ENCODE peak calls at places on chromosome 3, in six cellular contexts. One of them, this sample, is unnamed.

GRCh38 chr3:13111173-13111873 is 38.1 kb upstream of the IQSEC1 start:
- DNase-seq in fibroblast of mammary gland: no peak
- DNase-seq in astrocyte of the cerebellum: no peak
- DNase-seq in heart left ventricle: no peak
- DNase-seq in fibroblast of lung: no peak
- DNase-seq in right atrium auricular region: no peak
- DNase-seq in this sample: no peak

GRCh38 chr3:38007754-38008090 is 17.1 kb downstream of the VILL start:
- DNase-seq in fibroblast of mammary gland: no peak
- DNase-seq in astrocyte of the cerebellum: no peak
- DNase-seq in heart left ventricle: no peak
- DNase-seq in fibroblast of lung: no peak
- DNase-seq in right atrium auricular region: no peak
- DNase-seq in this sample: no peak

GRCh38 chr3:118097226-118097625 is 937.4 kb downstream of the IGSF11 start:
- DNase-seq in fibroblast of mammary gland: no peak
- DNase-seq in astrocyte of the cerebellum: no peak
- DNase-seq in heart left ventricle: no peak
- DNase-seq in fibroblast of lung: no peak
- DNase-seq in right atrium auricular region: no peak
- DNase-seq in this sample: no peak

GRCh38 chr3:150248865-150249360 is 159.2 kb upstream of the TSC22D2 start:
- DNase-seq in fibroblast of mammary gland: no peak
- DNase-seq in astrocyte of the cerebellum: no peak
- DNase-seq in heart left ventricle: no peak
- DNase-seq in fibroblast of lung: no peak
- DNase-seq in right atrium auricular region: no peak
- DNase-seq in this sample: no peak

GRCh38 chr3:168096210-168096795 is 579 bp upstream of the GOLIM4 start:
- DNase-seq in fibroblast of mammary gland: peak; percentile 91
- DNase-seq in astrocyte of the cerebellum: peak; percentile 84
- DNase-seq in heart left ventricle: no peak
- DNase-seq in fibroblast of lung: peak; percentile 94
- DNase-seq in right atrium auricular region: peak; percentile 79
- DNase-seq in this sample: peak; percentile 95

GRCh38 chr3:126406389-126407296 is 11.9 kb downstream of the CFAP100 start:
- DNase-seq in fibroblast of mammary gland: no peak
- DNase-seq in astrocyte of the cerebellum: no peak
- DNase-seq in heart left ventricle: no peak
- DNase-seq in fibroblast of lung: no peak
- DNase-seq in right atrium auricular region: peak; percentile 32
- DNase-seq in this sample: no peak

GRCh38 chr3:111831840-111832239 is 27.2 kb upstream of the PHLDB2 start:
- DNase-seq in fibroblast of mammary gland: no peak
- DNase-seq in astrocyte of the cerebellum: peak; percentile 88
- DNase-seq in heart left ventricle: no peak
- DNase-seq in fibroblast of lung: no peak
- DNase-seq in right atrium auricular region: no peak
- DNase-seq in this sample: no peak

GRCh38 chr3:28301607-28302158 is 46.8 kb upstream of the ZCWPW2 start:
- DNase-seq in fibroblast of mammary gland: no peak
- DNase-seq in astrocyte of the cerebellum: no peak
- DNase-seq in heart left ventricle: no peak
- DNase-seq in fibroblast of lung: no peak
- DNase-seq in right atrium auricular region: no peak
- DNase-seq in this sample: peak; percentile 52

GRCh38 chr3:116001063-116001765 is 377.9 kb downstream of the GAP43 start:
- DNase-seq in fibroblast of mammary gland: peak; percentile 54
- DNase-seq in astrocyte of the cerebellum: peak; percentile 22
- DNase-seq in heart left ventricle: no peak
- DNase-seq in fibroblast of lung: peak; percentile 17
- DNase-seq in right atrium auricular region: no peak
- DNase-seq in this sample: no peak

GRCh38 chr3:35448681-35449080 is 190.6 kb upstream of the ARPP21 start:
- DNase-seq in fibroblast of mammary gland: no peak
- DNase-seq in astrocyte of the cerebellum: no peak
- DNase-seq in heart left ventricle: no peak
- DNase-seq in fibroblast of lung: no peak
- DNase-seq in right atrium auricular region: no peak
- DNase-seq in this sample: no peak

GRCh38 chr3:18853269-18853668 is 295.0 kb upstream of the KCNH8 start:
- DNase-seq in fibroblast of mammary gland: no peak
- DNase-seq in astrocyte of the cerebellum: no peak
- DNase-seq in heart left ventricle: no peak
- DNase-seq in fibroblast of lung: no peak
- DNase-seq in right atrium auricular region: no peak
- DNase-seq in this sample: no peak

GRCh38 chr3:77530870-77531269 is 491.0 kb downstream of the ROBO2 start:
- DNase-seq in fibroblast of mammary gland: peak; percentile 28
- DNase-seq in astrocyte of the cerebellum: no peak
- DNase-seq in heart left ventricle: no peak
- DNase-seq in fibroblast of lung: peak; percentile 56
- DNase-seq in right atrium auricular region: no peak
- DNase-seq in this sample: no peak

GRCh38 chr3:149767720-149768119 is 15.4 kb upstream of the COMMD2 start:
- DNase-seq in fibroblast of mammary gland: no peak
- DNase-seq in astrocyte of the cerebellum: no peak
- DNase-seq in heart left ventricle: no peak
- DNase-seq in fibroblast of lung: no peak
- DNase-seq in right atrium auricular region: no peak
- DNase-seq in this sample: no peak

GRCh38 chr3:125231895-125232294 is 19.3 kb upstream of the SLC12A8 start:
- DNase-seq in fibroblast of mammary gland: peak; percentile 70
- DNase-seq in astrocyte of the cerebellum: peak; percentile 24
- DNase-seq in heart left ventricle: no peak
- DNase-seq in fibroblast of lung: peak; percentile 74
- DNase-seq in right atrium auricular region: no peak
- DNase-seq in this sample: peak; percentile 85

GRCh38 chr3:42600958-42601675 is 631 bp downstream of the NKTR start:
- DNase-seq in fibroblast of mammary gland: peak; percentile 66
- DNase-seq in astrocyte of the cerebellum: peak; percentile 20
- DNase-seq in heart left ventricle: peak; percentile 81
- DNase-seq in fibroblast of lung: peak; percentile 61
- DNase-seq in right atrium auricular region: peak; percentile 71
- DNase-seq in this sample: peak; percentile 74

GRCh38 chr3:170765419-170766078 is 104.4 kb downstream of the RPL22L1 start:
- DNase-seq in fibroblast of mammary gland: peak; percentile 45
- DNase-seq in astrocyte of the cerebellum: no peak
- DNase-seq in heart left ventricle: no peak
- DNase-seq in fibroblast of lung: no peak
- DNase-seq in right atrium auricular region: no peak
- DNase-seq in this sample: no peak

GRCh38 chr3:113730550-113730949 is 15.5 kb downstream of the NAA50 start:
- DNase-seq in fibroblast of mammary gland: no peak
- DNase-seq in astrocyte of the cerebellum: no peak
- DNase-seq in heart left ventricle: no peak
- DNase-seq in fibroblast of lung: no peak
- DNase-seq in right atrium auricular region: no peak
- DNase-seq in this sample: no peak

GRCh38 chr3:176075046-176075445 is 1122.2 kb downstream of the TBL1XR1 start:
- DNase-seq in fibroblast of mammary gland: no peak
- DNase-seq in astrocyte of the cerebellum: no peak
- DNase-seq in heart left ventricle: no peak
- DNase-seq in fibroblast of lung: no peak
- DNase-seq in right atrium auricular region: no peak
- DNase-seq in this sample: no peak

GRCh38 chr3:110454066-110454465 is 617.5 kb upstream of the NECTIN3 start:
- DNase-seq in fibroblast of mammary gland: no peak
- DNase-seq in astrocyte of the cerebellum: no peak
- DNase-seq in heart left ventricle: no peak
- DNase-seq in fibroblast of lung: peak; percentile 53
- DNase-seq in right atrium auricular region: no peak
- DNase-seq in this sample: peak; percentile 43

GRCh38 chr3:188267790-188268333 is 113.9 kb downstream of the LPP start:
- DNase-seq in fibroblast of mammary gland: no peak
- DNase-seq in astrocyte of the cerebellum: no peak
- DNase-seq in heart left ventricle: no peak
- DNase-seq in fibroblast of lung: no peak
- DNase-seq in right atrium auricular region: no peak
- DNase-seq in this sample: no peak

GRCh38 chr3:189563841-189564563 is 67.2 kb upstream of the TP63 start:
- DNase-seq in fibroblast of mammary gland: peak; percentile 91
- DNase-seq in astrocyte of the cerebellum: peak; percentile 88
- DNase-seq in heart left ventricle: no peak
- DNase-seq in fibroblast of lung: peak; percentile 51
- DNase-seq in right atrium auricular region: no peak
- DNase-seq in this sample: peak; percentile 74
- TF ChIP-seq CTCF in fibroblast of mammary gland: peak; percentile 1
- TF ChIP-seq CTCF in astrocyte of the cerebellum: peak; percentile 15
- TF ChIP-seq CTCF in heart left ventricle: no peak
- TF ChIP-seq CTCF in fibroblast of lung: no peak
- TF ChIP-seq CTCF in right atrium auricular region: no peak
- TF ChIP-seq CTCF in this sample: no peak

DNA sequence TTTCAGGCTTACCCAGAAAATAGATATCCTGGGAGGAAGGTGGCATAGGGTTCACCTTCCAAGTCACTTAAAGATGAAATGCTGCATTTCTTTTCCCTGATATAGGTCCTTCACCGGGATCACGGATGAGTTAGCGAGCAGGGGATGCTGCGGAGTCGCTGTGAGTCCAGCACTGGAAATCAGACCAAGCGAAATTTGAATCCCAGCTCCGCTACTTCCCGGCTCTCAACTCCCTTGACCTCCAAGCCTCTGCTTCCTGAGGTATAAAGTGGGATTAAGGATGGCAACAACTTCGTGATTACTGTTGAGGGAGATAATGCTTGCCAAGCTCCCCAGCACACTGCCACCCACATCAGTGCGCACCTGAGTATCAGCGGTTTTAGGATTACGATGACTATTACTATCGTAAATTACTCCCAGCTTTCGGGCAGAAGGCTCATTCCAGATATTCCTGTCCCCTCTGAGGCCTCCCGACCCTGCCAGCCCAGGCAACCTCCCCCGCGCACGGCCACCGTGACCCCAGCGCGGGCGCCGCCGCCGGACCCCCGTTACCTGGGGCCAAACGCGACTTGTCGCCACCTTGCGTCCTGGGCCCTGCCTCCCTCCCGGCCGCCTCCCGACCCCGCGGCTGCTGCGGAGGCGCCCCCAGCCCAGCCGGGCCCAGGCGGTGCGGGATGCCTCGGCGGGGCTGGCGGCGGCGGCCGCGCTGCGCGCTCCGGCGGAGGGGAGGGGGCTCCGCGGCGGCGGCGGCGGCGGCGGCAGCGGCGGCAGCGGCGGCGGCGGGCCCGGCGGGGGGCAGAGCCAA is 542 bp upstream of the GPR27 start:
- DNase-seq in fibroblast of mammary gland: no peak
- DNase-seq in astrocyte of the cerebellum: no peak
- DNase-seq in heart left ventricle: no peak
- DNase-seq in fibroblast of lung: no peak
- DNase-seq in right atrium auricular region: no peak
- DNase-seq in this sample: no peak
- H3K4me3 ChIP-seq in fibroblast of mammary gland: no peak overlapping the region
- H3K4me3 ChIP-seq in astrocyte of the cerebellum: peak overlapping the region; percentile 29
- H3K4me3 ChIP-seq in heart left ventricle: peak overlapping the region; percentile 59
- H3K4me3 ChIP-seq in fibroblast of lung: no peak overlapping the region
- H3K4me3 ChIP-seq in right atrium auricular region: peak overlapping the region; percentile 41
- H3K4me3 ChIP-seq in this sample: peak overlapping the region; percentile 35

GRCh38 chr3:133491481-133492059 is 81.9 kb upstream of the CDV3 start:
- DNase-seq in fibroblast of mammary gland: no peak
- DNase-seq in astrocyte of the cerebellum: no peak
- DNase-seq in heart left ventricle: no peak
- DNase-seq in fibroblast of lung: no peak
- DNase-seq in right atrium auricular region: no peak
- DNase-seq in this sample: no peak

GRCh38 chr3:133488785-133489367 is 84.6 kb upstream of the CDV3 start:
- DNase-seq in fibroblast of mammary gland: peak; percentile 62
- DNase-seq in astrocyte of the cerebellum: peak; percentile 19
- DNase-seq in heart left ventricle: no peak
- DNase-seq in fibroblast of lung: peak; percentile 52
- DNase-seq in right atrium auricular region: no peak
- DNase-seq in this sample: peak; percentile 87

GRCh38 chr3:133492159-133492860 is 81.2 kb upstream of the CDV3 start:
- DNase-seq in fibroblast of mammary gland: no peak
- DNase-seq in astrocyte of the cerebellum: no peak
- DNase-seq in heart left ventricle: no peak
- DNase-seq in fibroblast of lung: no peak
- DNase-seq in right atrium auricular region: no peak
- DNase-seq in this sample: no peak

GRCh38 chr3:133489466-133490085 is 83.9 kb upstream of the CDV3 start:
- DNase-seq in fibroblast of mammary gland: peak; percentile 60
- DNase-seq in astrocyte of the cerebellum: no peak
- DNase-seq in heart left ventricle: no peak
- DNase-seq in fibroblast of lung: no peak
- DNase-seq in right atrium auricular region: no peak
- DNase-seq in this sample: peak; percentile 11

DNA sequence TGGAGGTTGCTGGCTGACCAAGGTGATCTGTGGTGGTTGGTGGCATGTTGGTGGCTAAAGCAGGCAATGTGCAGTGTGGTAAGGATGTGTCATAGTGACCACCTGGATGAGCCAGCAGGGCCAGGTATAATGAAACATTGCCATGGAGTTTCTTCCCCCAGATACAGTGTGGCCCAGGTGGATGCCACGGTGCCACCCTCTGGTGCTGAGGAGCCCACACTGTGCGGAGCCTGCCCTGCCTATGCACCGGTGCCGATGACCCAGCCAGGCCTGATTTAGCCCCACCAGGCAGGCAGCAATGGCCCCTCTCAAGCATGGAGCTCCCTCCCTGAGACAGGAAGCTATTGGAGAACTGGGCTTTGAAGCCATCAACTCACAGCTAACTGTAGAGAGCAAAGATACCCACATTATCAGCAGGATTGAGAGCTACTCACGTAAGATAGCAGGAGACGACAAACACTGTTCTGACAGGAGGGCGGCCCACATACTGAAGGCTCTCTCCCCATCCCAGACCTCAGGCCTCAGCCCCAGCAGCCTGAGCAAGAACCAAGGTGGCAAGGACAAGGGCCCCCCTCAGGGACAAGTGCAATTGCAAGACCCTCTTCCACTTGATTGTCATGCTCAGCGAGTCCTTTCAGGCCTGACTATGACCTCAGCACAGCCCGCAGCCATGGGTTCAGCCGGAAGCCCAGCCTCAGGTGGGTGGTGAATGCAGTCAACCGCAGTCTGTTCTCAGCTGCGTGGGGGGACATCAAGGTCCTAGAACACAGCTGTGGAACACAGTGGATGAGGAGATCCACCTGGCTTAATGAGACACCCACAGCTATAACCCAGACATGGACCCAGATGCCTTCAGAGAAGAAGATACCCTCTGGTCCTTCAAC is 82.8 kb upstream of the CDV3 start:
- DNase-seq in fibroblast of mammary gland: no peak
- DNase-seq in astrocyte of the cerebellum: no peak
- DNase-seq in heart left ventricle: no peak
- DNase-seq in fibroblast of lung: no peak
- DNase-seq in right atrium auricular region: no peak
- DNase-seq in this sample: no peak
- TF ChIP-seq CTCF in fibroblast of mammary gland: no peak
- TF ChIP-seq CTCF in astrocyte of the cerebellum: no peak
- TF ChIP-seq CTCF in heart left ventricle: no peak
- TF ChIP-seq CTCF in fibroblast of lung: no peak
- TF ChIP-seq CTCF in right atrium auricular region: no peak
- TF ChIP-seq CTCF in this sample: no peak

DNA sequence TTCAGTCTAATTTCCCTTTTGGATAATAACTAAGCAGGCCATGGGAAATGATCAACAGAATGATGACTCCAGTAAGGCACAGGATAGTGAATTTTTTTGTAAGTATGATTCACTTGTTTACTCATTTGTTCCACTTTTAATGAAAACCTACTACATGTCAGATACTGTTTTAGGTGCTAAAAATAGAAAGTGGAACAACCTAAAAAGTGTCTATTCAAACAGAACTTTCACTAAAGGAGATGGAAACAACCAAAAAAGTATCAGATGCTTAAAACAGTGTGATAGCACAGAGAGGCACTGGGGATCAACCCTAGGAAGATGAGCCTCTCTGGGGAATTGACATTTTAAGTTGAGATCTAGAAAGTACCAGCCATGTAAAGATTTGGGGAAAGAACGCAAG is 11.1 kb downstream of the RYK start:
- DNase-seq in fibroblast of mammary gland: peak; percentile 79
- DNase-seq in astrocyte of the cerebellum: no peak
- DNase-seq in heart left ventricle: no peak
- DNase-seq in fibroblast of lung: no peak
- DNase-seq in right atrium auricular region: no peak
- DNase-seq in this sample: no peak
- H3K4me3 ChIP-seq in fibroblast of mammary gland: no peak overlapping the region
- H3K4me3 ChIP-seq in astrocyte of the cerebellum: no peak overlapping the region
- H3K4me3 ChIP-seq in heart left ventricle: no peak overlapping the region
- H3K4me3 ChIP-seq in fibroblast of lung: no peak overlapping the region
- H3K4me3 ChIP-seq in right atrium auricular region: no peak overlapping the region
- H3K4me3 ChIP-seq in this sample: no peak overlapping the region

This sample was measured in choroid plexus epithelial cell.